ENCODE peak calls at places on chromosomes 7 and 10, in eight cellular contexts. R is aorta, L is fibroblast of lung, B is GM23338, J is esophagus squamous epithelium, Y is dorsolateral prefrontal cortex, T is sigmoid colon, Q is cardiac muscle cell. S is an unnamed sample.

GRCh38 chr10:129901389-129902045 is 62.6 kb downstream of the EBF3 start:
- DNase-seq in R (no peak), L (no peak), B (peak), J (no peak), Y (no peak), T (no peak), Q (no peak), S (no peak)

GRCh38 chr10:126242352-126243260 is 145.7 kb downstream of the ADAM12 start:
- DNase-seq in R (no peak), L (peak), B (no peak), J (no peak), Y (peak), T (no peak), Q (no peak), S (no peak)

GRCh38 chr10:44992070-44992731 is 8.5 kb upstream of the ZNF22 start:
- DNase-seq in R (peak), L (no peak), B (no peak), J (no peak), Y (peak), T (peak), Q (no peak), S (no peak)

GRCh38 chr10:130409346-130409745 is 273.2 kb downstream of the GLRX3 start:
- DNase-seq in R (no peak), L (no peak), B (no peak), J (no peak), Y (no peak), T (no peak), Q (no peak), S (no peak)

GRCh38 chr7:79291498-79291865 is 162.0 kb downstream of the MAGI2 start:
- DNase-seq in R (no peak), L (no peak), B (no peak), J (no peak), Y (no peak), T (no peak), Q (no peak), S (no peak)

GRCh38 chr7:124570558-124570957 is 195.0 kb downstream of the GPR37 start:
- DNase-seq in R (no peak), L (no peak), B (no peak), J (no peak), Y (no peak), T (no peak), Q (no peak), S (no peak)

GRCh38 chr10:91163709-91164474 is 56.6 kb upstream of the PCGF5 start:
- DNase-seq in R (peak), L (peak), B (peak), J (peak), Y (no peak), T (peak), Q (peak), S (peak)

GRCh38 chr7:2010551-2011265 is 222.0 kb downstream of the MAD1L1 start:
- DNase-seq in R (peak), L (no peak), B (no peak), J (no peak), Y (no peak), T (peak), Q (no peak), S (no peak)

GRCh38 chr7:119482209-119482608 is 790.8 kb upstream of the KCND2 start:
- DNase-seq in R (no peak), L (peak), B (peak), J (no peak), Y (no peak), T (no peak), Q (peak), S (no peak)

GRCh38 chr10:80718024-80718423 is 180.3 kb downstream of the SH2D4B start:
- DNase-seq in R (no peak), L (no peak), B (no peak), J (no peak), Y (no peak), T (no peak), Q (no peak), S (no peak)

GRCh38 chr10:72885953-72886352 is 7.6 kb upstream of the OIT3 start:
- DNase-seq in R (no peak), L (no peak), B (no peak), J (no peak), Y (no peak), T (no peak), Q (no peak), S (no peak)

GRCh38 chr7:66505531-66506451 is 122.9 kb upstream of the KCTD7 start:
- DNase-seq in R (peak), L (peak), B (no peak), J (no peak), Y (no peak), T (peak), Q (no peak), S (no peak)

GRCh38 chr7:151864081-151864480 is 12.8 kb downstream of the PRKAG2 start:
- DNase-seq in R (peak), L (no peak), B (no peak), J (no peak), Y (no peak), T (no peak), Q (no peak), S (no peak)

GRCh38 chr7:139669106-139670061 is 108.4 kb downstream of the HIPK2 start:
- DNase-seq in R (no peak), L (no peak), B (no peak), J (no peak), Y (no peak), T (no peak), Q (no peak), S (no peak)

DNA sequence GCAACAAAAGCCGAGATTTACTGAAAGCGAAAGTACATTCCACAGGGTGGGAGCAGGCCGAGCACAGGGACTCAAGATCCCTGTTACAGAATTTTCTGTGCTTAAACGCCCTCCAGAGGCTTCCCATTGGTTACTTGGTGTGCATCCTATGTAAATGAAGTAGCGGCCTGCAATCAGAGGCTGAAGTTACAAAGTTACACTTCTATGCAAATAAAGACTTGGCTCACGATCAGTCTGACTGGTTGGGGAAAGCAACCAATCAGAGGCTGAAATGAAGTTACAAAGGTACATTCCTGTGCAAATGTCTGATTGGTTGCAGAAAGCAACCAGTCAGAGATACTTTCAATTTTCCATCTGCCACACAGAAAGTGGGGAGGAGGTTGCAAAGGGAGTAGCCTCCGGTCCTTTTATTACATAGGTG is 4.1 kb downstream of the ACBD7 start:
- DNase-seq in R (no peak), L (peak), B (peak), J (no peak), Y (no peak), T (no peak), Q (peak), S (no peak)
- H3K4me3 ChIP-seq in R (peak), L (peak), B (no peak), J (peak), Y (peak), T (peak), Q (no peak), S (peak)

GRCh38 chr10:109894516-109894915 is 28.8 kb downstream of the XPNPEP1 start:
- DNase-seq in R (peak), L (peak), B (no peak), J (no peak), Y (peak), T (peak), Q (no peak), S (no peak)
- H3K4me3 ChIP-seq in R (no peak), L (peak), B (no peak), J (no peak), Y (no peak), T (no peak), Q (no peak), S (no peak)

DNA sequence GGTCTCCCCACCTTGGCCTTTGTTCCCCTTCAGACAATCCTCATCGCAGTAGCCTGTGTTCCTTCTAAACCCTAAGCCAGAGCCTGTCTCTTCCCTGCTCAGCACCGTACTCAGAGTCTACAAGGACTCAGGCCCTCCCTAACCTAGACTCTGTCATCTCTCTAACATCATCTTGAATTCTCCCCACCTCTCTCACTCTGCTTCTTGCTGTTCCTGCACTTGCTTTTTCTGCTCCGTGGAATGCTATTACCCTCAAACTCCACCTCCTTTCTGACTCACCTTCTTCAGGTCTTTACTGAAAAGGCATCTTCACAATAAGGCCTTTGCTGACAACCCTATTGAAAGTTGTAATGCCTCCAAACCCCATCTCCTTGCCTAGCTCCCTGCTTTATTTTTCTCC is 141.0 kb downstream of the DKK1 start:
- DNase-seq in R (no peak), L (peak), B (no peak), J (no peak), Y (no peak), T (no peak), Q (no peak), S (no peak)
- H3K4me3 ChIP-seq in R (no peak), L (no peak), B (no peak), J (no peak), Y (no peak), T (no peak), Q (no peak), S (no peak)

GRCh38 chr10:29974773-29975172 is 84.6 kb downstream of the JCAD start:
- DNase-seq in R (no peak), L (no peak), B (no peak), J (no peak), Y (no peak), T (no peak), Q (no peak), S (no peak)
- H3K4me3 ChIP-seq in R (no peak), L (no peak), B (no peak), J (no peak), Y (no peak), T (no peak), Q (no peak), S (no peak)

GRCh38 chr10:79483948-79484347 is 28.4 kb upstream of the EIF5AL1 start:
- DNase-seq in R (no peak), L (peak), B (no peak), J (no peak), Y (no peak), T (peak), Q (no peak), S (peak)
- H3K4me3 ChIP-seq in R (no peak), L (no peak), B (no peak), J (no peak), Y (no peak), T (no peak), Q (no peak), S (no peak)

DNA sequence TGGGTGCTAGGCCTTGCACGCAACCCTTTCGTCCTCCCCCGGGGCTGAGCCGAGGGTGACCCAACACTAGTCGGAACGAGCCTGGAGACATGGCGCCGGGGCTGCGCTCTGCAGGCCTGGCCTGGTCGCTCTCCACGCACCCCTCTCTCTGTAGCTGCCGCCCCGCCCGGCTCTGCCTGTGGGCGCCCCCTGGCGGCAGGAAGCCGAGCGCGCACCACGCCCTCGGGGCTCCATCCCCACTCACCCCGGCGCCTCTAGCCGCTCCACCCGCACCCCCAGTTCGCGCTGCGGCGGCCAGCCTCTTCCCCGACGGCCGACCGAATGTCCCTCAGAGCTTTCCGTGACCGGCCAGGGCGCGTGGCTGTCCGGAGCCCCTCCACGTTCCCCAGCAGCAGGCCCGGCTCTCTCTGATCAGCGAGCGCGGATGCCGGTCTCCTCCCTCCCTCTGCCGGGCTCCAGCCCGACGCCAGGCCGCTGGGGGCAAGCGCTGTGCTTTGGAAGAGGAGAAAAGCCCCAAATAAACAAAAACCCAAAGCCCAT is 29.1 kb upstream of the KCNK18 start:
- DNase-seq in R (peak), L (peak), B (peak), J (no peak), Y (peak), T (peak), Q (peak), S (peak)
- H3K4me3 ChIP-seq in R (no peak), L (no peak), B (peak), J (no peak), Y (peak), T (peak), Q (peak), S (peak)

DNA sequence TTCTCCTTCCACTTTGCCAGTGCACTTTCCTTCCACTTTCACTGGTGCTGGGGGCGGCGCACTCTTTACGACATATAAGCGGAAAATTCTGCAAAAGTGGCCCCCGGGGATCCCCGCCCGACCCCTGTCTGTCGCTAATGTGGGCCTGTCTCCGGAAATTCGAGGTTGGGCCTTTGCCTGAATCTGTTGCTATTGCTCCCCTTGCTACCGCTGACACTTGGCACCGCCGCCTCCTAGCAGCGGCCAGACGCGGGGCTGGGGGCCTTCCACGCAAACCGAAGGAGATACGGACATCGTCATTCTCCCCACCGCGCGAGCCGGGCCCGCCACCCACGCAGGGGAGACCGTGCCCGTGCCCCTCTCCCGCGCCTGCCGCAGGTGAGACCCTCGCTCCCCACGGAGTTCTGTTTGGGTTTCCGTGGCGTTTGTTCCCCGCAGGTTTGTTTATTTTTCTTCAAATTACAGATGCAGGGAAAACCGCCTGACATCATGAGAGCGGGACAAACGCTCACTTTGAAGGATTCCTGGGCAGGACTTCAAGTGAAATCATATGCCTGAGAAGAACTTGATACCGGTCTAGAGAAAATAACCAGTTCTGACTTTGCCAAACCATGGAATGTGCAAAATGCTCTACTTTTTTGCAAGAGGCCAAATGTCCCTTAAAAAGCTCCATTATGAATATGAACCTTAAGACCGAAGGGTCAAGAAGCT is 5.0 kb downstream of the TWIST1 start:
- DNase-seq in R (peak), L (peak), B (peak), J (no peak), Y (no peak), T (peak), Q (peak), S (peak)
- H3K4me3 ChIP-seq in R (peak), L (no peak), B (peak), J (peak), Y (no peak), T (no peak), Q (peak), S (no peak)

DNA sequence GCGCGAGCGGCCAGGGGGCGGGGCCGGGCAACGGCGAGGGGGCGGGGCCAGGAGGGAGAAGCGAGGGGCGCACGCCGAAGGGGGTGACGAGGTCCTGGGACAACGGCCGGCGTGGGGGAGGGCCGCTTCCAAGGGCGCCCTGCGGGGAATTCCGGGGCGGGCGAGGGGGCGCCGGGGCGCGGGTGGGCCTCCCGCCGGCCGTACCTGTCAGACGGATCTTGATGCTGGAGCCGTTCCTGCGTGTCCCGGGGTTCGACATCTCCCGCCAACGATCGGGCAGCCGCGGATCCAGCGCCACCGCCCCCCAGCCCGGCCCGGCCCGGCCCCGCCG is 421 bp downstream of the SMURF1 start:
- DNase-seq in R (no peak), L (no peak), B (no peak), J (no peak), Y (no peak), T (no peak), Q (no peak), S (peak)
- H3K4me3 ChIP-seq in R (peak), L (peak), B (peak), J (peak), Y (peak), T (peak), Q (peak), S (peak)

DNA sequence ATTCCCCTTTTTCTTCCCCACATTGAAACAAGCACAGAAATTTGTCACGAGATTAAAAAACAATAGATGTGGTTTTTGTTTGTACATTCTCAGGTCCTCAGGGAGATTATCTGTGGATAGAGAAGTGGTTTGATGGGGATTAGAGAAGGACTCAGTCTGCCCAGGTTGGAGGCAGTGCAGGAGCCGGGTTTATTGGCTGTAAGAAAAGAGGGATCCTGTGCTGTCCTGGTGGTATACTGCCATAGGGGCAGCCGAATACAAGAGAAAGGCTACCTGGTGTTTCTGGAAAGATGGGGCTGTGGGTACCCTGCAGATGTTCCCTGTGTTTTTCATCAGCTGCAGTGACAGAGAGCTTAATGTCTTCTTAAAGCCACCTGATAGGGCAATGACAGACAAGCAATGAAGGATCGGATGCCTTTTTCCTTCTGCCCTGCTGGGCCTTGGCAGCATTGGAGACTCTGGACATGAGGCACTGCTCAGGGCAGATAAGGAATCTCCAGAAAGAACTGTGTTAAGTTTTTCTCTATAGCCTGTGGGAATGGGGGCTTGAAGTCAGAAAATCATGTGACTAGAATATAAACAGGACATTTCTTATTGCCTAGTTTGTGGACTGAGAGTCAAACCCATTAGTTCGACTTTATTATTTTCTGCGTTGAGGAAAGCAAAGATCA is 18.1 kb upstream of the GPR141 start:
- DNase-seq in R (no peak), L (no peak), B (no peak), J (no peak), Y (no peak), T (no peak), Q (no peak), S (no peak)
- H3K4me3 ChIP-seq in R (no peak), L (no peak), B (no peak), J (no peak), Y (no peak), T (no peak), Q (no peak), S (no peak)

S was measured in upper lobe of left lung.